ENCODE peak calls at places on chromosomes 13 and 19, in ten cellular contexts. One of them, this sample, is unnamed.

GRCh38 chr13:23456437-23456836 is 22.9 kb upstream of the SACS start:
- DNase-seq in heart right ventricle: no peak
- DNase-seq in HS-5: no peak
- DNase-seq in fibroblast of mammary gland: no peak
- DNase-seq in left kidney: no peak
- DNase-seq in mesenchymal stem cell: no peak
- DNase-seq in HEK293T: no peak
- DNase-seq in substantia nigra: no peak
- DNase-seq in stimulated activated naive B cell treated with anti-CD40 and anti-IgM and Interleukin-4, amounts not matched to agents 10 μg/mL and 1 μg/mL and 100 μg/mL, for 72 hours: no peak
- DNase-seq in heart left ventricle: no peak
- DNase-seq in this sample: no peak

GRCh38 chr13:28856284-28856683 is 36.1 kb downstream of the MTUS2 start:
- DNase-seq in HEK293T: no peak
- DNase-seq in stimulated activated naive B cell treated with anti-CD40 and anti-IgM and Interleukin-4, amounts not matched to agents 10 μg/mL and 1 μg/mL and 100 μg/mL, for 72 hours: no peak
- DNase-seq in mesenchymal stem cell: no peak
- DNase-seq in heart right ventricle: no peak
- DNase-seq in HS-5: no peak
- DNase-seq in substantia nigra: no peak
- DNase-seq in left kidney: no peak
- DNase-seq in fibroblast of mammary gland: no peak
- DNase-seq in heart left ventricle: no peak
- DNase-seq in this sample: no peak

GRCh38 chr13:106536244-106537034 is 977 bp upstream of the EFNB2 start:
- DNase-seq in HS-5: no peak
- DNase-seq in fibroblast of mammary gland: peak; percentile 83
- DNase-seq in heart right ventricle: peak; percentile 92
- DNase-seq in HEK293T: peak; percentile 57
- DNase-seq in stimulated activated naive B cell treated with anti-CD40 and anti-IgM and Interleukin-4, amounts not matched to agents 10 μg/mL and 1 μg/mL and 100 μg/mL, for 72 hours: peak; percentile 60
- DNase-seq in mesenchymal stem cell: peak; percentile 87
- DNase-seq in left kidney: peak; percentile 97
- DNase-seq in substantia nigra: peak; percentile 89
- DNase-seq in heart left ventricle: peak; percentile 90
- DNase-seq in this sample: peak; percentile 97

GRCh38 chr19:16232568-16232967 is 34.9 kb downstream of the AP1M1 start:
- DNase-seq in fibroblast of mammary gland: no peak
- DNase-seq in substantia nigra: no peak
- DNase-seq in left kidney: no peak
- DNase-seq in stimulated activated naive B cell treated with anti-CD40 and anti-IgM and Interleukin-4, amounts not matched to agents 10 μg/mL and 1 μg/mL and 100 μg/mL, for 72 hours: no peak
- DNase-seq in heart left ventricle: no peak
- DNase-seq in HEK293T: no peak
- DNase-seq in mesenchymal stem cell: no peak
- DNase-seq in HS-5: no peak
- DNase-seq in heart right ventricle: no peak
- DNase-seq in this sample: no peak

GRCh38 chr13:79533781-79534400 is 52.9 kb downstream of the NDFIP2 start:
- DNase-seq in stimulated activated naive B cell treated with anti-CD40 and anti-IgM and Interleukin-4, amounts not matched to agents 10 μg/mL and 1 μg/mL and 100 μg/mL, for 72 hours: no peak
- DNase-seq in heart left ventricle: no peak
- DNase-seq in substantia nigra: no peak
- DNase-seq in fibroblast of mammary gland: peak; percentile 8
- DNase-seq in left kidney: no peak
- DNase-seq in HS-5: no peak
- DNase-seq in heart right ventricle: no peak
- DNase-seq in mesenchymal stem cell: no peak
- DNase-seq in HEK293T: no peak
- DNase-seq in this sample: no peak

GRCh38 chr13:62387642-62388041 is 972.0 kb upstream of the PCDH20 start:
- DNase-seq in stimulated activated naive B cell treated with anti-CD40 and anti-IgM and Interleukin-4, amounts not matched to agents 10 μg/mL and 1 μg/mL and 100 μg/mL, for 72 hours: no peak
- DNase-seq in left kidney: peak; percentile 27
- DNase-seq in heart right ventricle: no peak
- DNase-seq in substantia nigra: no peak
- DNase-seq in mesenchymal stem cell: peak; percentile 6
- DNase-seq in HS-5: no peak
- DNase-seq in fibroblast of mammary gland: peak; percentile 8
- DNase-seq in heart left ventricle: no peak
- DNase-seq in HEK293T: peak; percentile 46
- DNase-seq in this sample: no peak

GRCh38 chr19:51186323-51186722 is 38.6 kb upstream of the CD33 start:
- DNase-seq in HEK293T: no peak
- DNase-seq in substantia nigra: no peak
- DNase-seq in fibroblast of mammary gland: no peak
- DNase-seq in heart left ventricle: no peak
- DNase-seq in HS-5: no peak
- DNase-seq in stimulated activated naive B cell treated with anti-CD40 and anti-IgM and Interleukin-4, amounts not matched to agents 10 μg/mL and 1 μg/mL and 100 μg/mL, for 72 hours: no peak
- DNase-seq in mesenchymal stem cell: no peak
- DNase-seq in heart right ventricle: no peak
- DNase-seq in left kidney: no peak
- DNase-seq in this sample: no peak

GRCh38 chr13:102868366-102868936 is 22.6 kb downstream of the ERCC5 start:
- DNase-seq in heart left ventricle: no peak
- DNase-seq in fibroblast of mammary gland: peak; percentile 70
- DNase-seq in mesenchymal stem cell: no peak
- DNase-seq in HEK293T: no peak
- DNase-seq in left kidney: no peak
- DNase-seq in substantia nigra: no peak
- DNase-seq in HS-5: no peak
- DNase-seq in heart right ventricle: no peak
- DNase-seq in stimulated activated naive B cell treated with anti-CD40 and anti-IgM and Interleukin-4, amounts not matched to agents 10 μg/mL and 1 μg/mL and 100 μg/mL, for 72 hours: no peak
- DNase-seq in this sample: no peak

GRCh38 chr13:22915442-22916082 is 265.2 kb upstream of the SGCG start:
- DNase-seq in stimulated activated naive B cell treated with anti-CD40 and anti-IgM and Interleukin-4, amounts not matched to agents 10 μg/mL and 1 μg/mL and 100 μg/mL, for 72 hours: no peak
- DNase-seq in heart right ventricle: no peak
- DNase-seq in substantia nigra: peak; percentile 44
- DNase-seq in fibroblast of mammary gland: peak; percentile 54
- DNase-seq in mesenchymal stem cell: peak; percentile 4
- DNase-seq in HEK293T: peak; percentile 35
- DNase-seq in heart left ventricle: no peak
- DNase-seq in left kidney: peak; percentile 91
- DNase-seq in HS-5: peak; percentile 1
- DNase-seq in this sample: peak; percentile 74

GRCh38 chr13:28574617-28575142 is 79.8 kb upstream of the FLT1 start:
- DNase-seq in HEK293T: no peak
- DNase-seq in heart left ventricle: peak; percentile 50
- DNase-seq in stimulated activated naive B cell treated with anti-CD40 and anti-IgM and Interleukin-4, amounts not matched to agents 10 μg/mL and 1 μg/mL and 100 μg/mL, for 72 hours: peak; percentile 32
- DNase-seq in heart right ventricle: peak; percentile 7
- DNase-seq in fibroblast of mammary gland: peak; percentile 100
- DNase-seq in HS-5: peak; percentile 81
- DNase-seq in left kidney: no peak
- DNase-seq in mesenchymal stem cell: peak; percentile 98
- DNase-seq in substantia nigra: no peak
- DNase-seq in this sample: no peak

GRCh38 chr13:105773887-105774538 is 761.4 kb downstream of the EFNB2 start:
- DNase-seq in stimulated activated naive B cell treated with anti-CD40 and anti-IgM and Interleukin-4, amounts not matched to agents 10 μg/mL and 1 μg/mL and 100 μg/mL, for 72 hours: no peak
- DNase-seq in mesenchymal stem cell: peak; percentile 94
- DNase-seq in heart right ventricle: no peak
- DNase-seq in heart left ventricle: no peak
- DNase-seq in left kidney: peak; percentile 4
- DNase-seq in fibroblast of mammary gland: peak; percentile 4
- DNase-seq in substantia nigra: no peak
- DNase-seq in HEK293T: no peak
- DNase-seq in HS-5: no peak
- DNase-seq in this sample: peak; percentile 35

GRCh38 chr13:24386816-24387708 is 77.7 kb downstream of the C1QTNF9 start:
- DNase-seq in heart right ventricle: no peak
- DNase-seq in HEK293T: no peak
- DNase-seq in fibroblast of mammary gland: no peak
- DNase-seq in substantia nigra: no peak
- DNase-seq in heart left ventricle: no peak
- DNase-seq in stimulated activated naive B cell treated with anti-CD40 and anti-IgM and Interleukin-4, amounts not matched to agents 10 μg/mL and 1 μg/mL and 100 μg/mL, for 72 hours: no peak
- DNase-seq in HS-5: no peak
- DNase-seq in left kidney: no peak
- DNase-seq in mesenchymal stem cell: no peak
- DNase-seq in this sample: no peak

GRCh38 chr13:18233783-18234299 is 947.8 kb downstream of the TUBA3C start:
- DNase-seq in left kidney: no peak
- DNase-seq in HEK293T: no peak
- DNase-seq in fibroblast of mammary gland: no peak
- DNase-seq in HS-5: no peak
- DNase-seq in heart left ventricle: no peak
- DNase-seq in heart right ventricle: no peak
- DNase-seq in mesenchymal stem cell: no peak
- DNase-seq in stimulated activated naive B cell treated with anti-CD40 and anti-IgM and Interleukin-4, amounts not matched to agents 10 μg/mL and 1 μg/mL and 100 μg/mL, for 72 hours: no peak
- DNase-seq in substantia nigra: no peak
- DNase-seq in this sample: no peak

GRCh38 chr13:42114912-42115311 is 66.5 kb downstream of the DGKH start:
- DNase-seq in stimulated activated naive B cell treated with anti-CD40 and anti-IgM and Interleukin-4, amounts not matched to agents 10 μg/mL and 1 μg/mL and 100 μg/mL, for 72 hours: no peak
- DNase-seq in HEK293T: no peak
- DNase-seq in fibroblast of mammary gland: no peak
- DNase-seq in heart left ventricle: no peak
- DNase-seq in mesenchymal stem cell: no peak
- DNase-seq in substantia nigra: no peak
- DNase-seq in left kidney: no peak
- DNase-seq in HS-5: no peak
- DNase-seq in heart right ventricle: no peak
- DNase-seq in this sample: no peak

GRCh38 chr13:42821437-42821836 is 40.1 kb downstream of the FAM216B start:
- DNase-seq in HS-5: no peak
- DNase-seq in substantia nigra: no peak
- DNase-seq in fibroblast of mammary gland: peak; percentile 97
- DNase-seq in left kidney: no peak
- DNase-seq in heart left ventricle: no peak
- DNase-seq in mesenchymal stem cell: peak; percentile 54
- DNase-seq in heart right ventricle: no peak
- DNase-seq in stimulated activated naive B cell treated with anti-CD40 and anti-IgM and Interleukin-4, amounts not matched to agents 10 μg/mL and 1 μg/mL and 100 μg/mL, for 72 hours: no peak
- DNase-seq in HEK293T: no peak
- DNase-seq in this sample: no peak

GRCh38 chr19:2405256-2405655 is 22.1 kb downstream of the TIMM13 start:
- DNase-seq in left kidney: peak; percentile 65
- DNase-seq in heart left ventricle: no peak
- DNase-seq in heart right ventricle: no peak
- DNase-seq in substantia nigra: no peak
- DNase-seq in mesenchymal stem cell: no peak
- DNase-seq in HEK293T: no peak
- DNase-seq in fibroblast of mammary gland: no peak
- DNase-seq in HS-5: no peak
- DNase-seq in stimulated activated naive B cell treated with anti-CD40 and anti-IgM and Interleukin-4, amounts not matched to agents 10 μg/mL and 1 μg/mL and 100 μg/mL, for 72 hours: no peak
- DNase-seq in this sample: no peak

GRCh38 chr19:719081-719512 is 10.4 kb downstream of the PALM start:
- DNase-seq in HEK293T: no peak
- DNase-seq in heart left ventricle: peak; percentile 61
- DNase-seq in substantia nigra: peak; percentile 63
- DNase-seq in left kidney: peak; percentile 77
- DNase-seq in heart right ventricle: no peak
- DNase-seq in HS-5: no peak
- DNase-seq in mesenchymal stem cell: no peak
- DNase-seq in fibroblast of mammary gland: peak; percentile 37
- DNase-seq in stimulated activated naive B cell treated with anti-CD40 and anti-IgM and Interleukin-4, amounts not matched to agents 10 μg/mL and 1 μg/mL and 100 μg/mL, for 72 hours: no peak
- DNase-seq in this sample: no peak

GRCh38 chr13:40336228-40337221 is 329.9 kb downstream of the FOXO1 start:
- DNase-seq in heart left ventricle: no peak
- DNase-seq in heart right ventricle: no peak
- DNase-seq in HEK293T: no peak
- DNase-seq in stimulated activated naive B cell treated with anti-CD40 and anti-IgM and Interleukin-4, amounts not matched to agents 10 μg/mL and 1 μg/mL and 100 μg/mL, for 72 hours: no peak
- DNase-seq in fibroblast of mammary gland: no peak
- DNase-seq in HS-5: no peak
- DNase-seq in mesenchymal stem cell: no peak
- DNase-seq in substantia nigra: no peak
- DNase-seq in left kidney: no peak
- DNase-seq in this sample: no peak

GRCh38 chr13:100566543-100566942 is 22.0 kb downstream of the GGACT start:
- DNase-seq in left kidney: no peak
- DNase-seq in fibroblast of mammary gland: peak; percentile 38
- DNase-seq in HS-5: no peak
- DNase-seq in HEK293T: no peak
- DNase-seq in substantia nigra: no peak
- DNase-seq in stimulated activated naive B cell treated with anti-CD40 and anti-IgM and Interleukin-4, amounts not matched to agents 10 μg/mL and 1 μg/mL and 100 μg/mL, for 72 hours: no peak
- DNase-seq in heart left ventricle: no peak
- DNase-seq in mesenchymal stem cell: no peak
- DNase-seq in heart right ventricle: no peak
- DNase-seq in this sample: no peak

GRCh38 chr13:33817843-33818661 is at the start of gene RFC3:
- DNase-seq in left kidney: peak; percentile 99
- DNase-seq in heart left ventricle: peak; percentile 95
- DNase-seq in fibroblast of mammary gland: peak; percentile 95
- DNase-seq in HS-5: peak; percentile 47
- DNase-seq in substantia nigra: peak; percentile 87
- DNase-seq in HEK293T: peak; percentile 87
- DNase-seq in heart right ventricle: peak; percentile 97
- DNase-seq in mesenchymal stem cell: peak; percentile 96
- DNase-seq in stimulated activated naive B cell treated with anti-CD40 and anti-IgM and Interleukin-4, amounts not matched to agents 10 μg/mL and 1 μg/mL and 100 μg/mL, for 72 hours: peak; percentile 90
- DNase-seq in this sample: peak; percentile 94

GRCh38 chr19:54439174-54439851 is 9.7 kb upstream of the LENG8 start:
- DNase-seq in HEK293T: peak; percentile 61
- DNase-seq in substantia nigra: peak; percentile 69
- DNase-seq in heart left ventricle: no peak
- DNase-seq in HS-5: no peak
- DNase-seq in stimulated activated naive B cell treated with anti-CD40 and anti-IgM and Interleukin-4, amounts not matched to agents 10 μg/mL and 1 μg/mL and 100 μg/mL, for 72 hours: no peak
- DNase-seq in left kidney: peak; percentile 69
- DNase-seq in heart right ventricle: no peak
- DNase-seq in mesenchymal stem cell: peak; percentile 62
- DNase-seq in fibroblast of mammary gland: no peak
- DNase-seq in this sample: no peak

GRCh38 chr13:112885782-112886268 is 83.2 kb upstream of the MCF2L start:
- DNase-seq in HS-5: peak; percentile 15
- DNase-seq in left kidney: peak; percentile 97
- DNase-seq in HEK293T: no peak
- DNase-seq in heart right ventricle: peak; percentile 75
- DNase-seq in fibroblast of mammary gland: peak; percentile 78
- DNase-seq in stimulated activated naive B cell treated with anti-CD40 and anti-IgM and Interleukin-4, amounts not matched to agents 10 μg/mL and 1 μg/mL and 100 μg/mL, for 72 hours: no peak
- DNase-seq in heart left ventricle: peak; percentile 87
- DNase-seq in mesenchymal stem cell: peak; percentile 88
- DNase-seq in substantia nigra: no peak
- DNase-seq in this sample: peak; percentile 42

GRCh38 chr13:113149711-113150544 is 8.5 kb upstream of the PROZ start:
- DNase-seq in heart left ventricle: no peak
- DNase-seq in fibroblast of mammary gland: no peak
- DNase-seq in HEK293T: no peak
- DNase-seq in left kidney: no peak
- DNase-seq in HS-5: no peak
- DNase-seq in mesenchymal stem cell: no peak
- DNase-seq in heart right ventricle: no peak
- DNase-seq in substantia nigra: no peak
- DNase-seq in stimulated activated naive B cell treated with anti-CD40 and anti-IgM and Interleukin-4, amounts not matched to agents 10 μg/mL and 1 μg/mL and 100 μg/mL, for 72 hours: no peak
- DNase-seq in this sample: no peak

GRCh38 chr19:29294343-29294811 is 81.4 kb upstream of the UQCRFS1 start:
- DNase-seq in left kidney: no peak
- DNase-seq in heart left ventricle: no peak
- DNase-seq in mesenchymal stem cell: no peak
- DNase-seq in heart right ventricle: no peak
- DNase-seq in substantia nigra: no peak
- DNase-seq in stimulated activated naive B cell treated with anti-CD40 and anti-IgM and Interleukin-4, amounts not matched to agents 10 μg/mL and 1 μg/mL and 100 μg/mL, for 72 hours: no peak
- DNase-seq in HEK293T: no peak
- DNase-seq in fibroblast of mammary gland: no peak
- DNase-seq in HS-5: no peak
- DNase-seq in this sample: no peak

GRCh38 chr19:36215276-36216171 is 618 bp downstream of the ZNF146 start:
- DNase-seq in heart right ventricle: no peak
- DNase-seq in left kidney: peak; percentile 77
- DNase-seq in mesenchymal stem cell: peak; percentile 70
- DNase-seq in heart left ventricle: no peak
- DNase-seq in HEK293T: no peak
- DNase-seq in stimulated activated naive B cell treated with anti-CD40 and anti-IgM and Interleukin-4, amounts not matched to agents 10 μg/mL and 1 μg/mL and 100 μg/mL, for 72 hours: no peak
- DNase-seq in substantia nigra: no peak
- DNase-seq in HS-5: no peak
- DNase-seq in fibroblast of mammary gland: peak; percentile 35
- DNase-seq in this sample: no peak

GRCh38 chr13:110486061-110486780 is 75.3 kb downstream of the RAB20 start:
- DNase-seq in mesenchymal stem cell: peak; percentile 57
- DNase-seq in left kidney: no peak
- DNase-seq in HS-5: no peak
- DNase-seq in HEK293T: no peak
- DNase-seq in heart left ventricle: no peak
- DNase-seq in heart right ventricle: no peak
- DNase-seq in stimulated activated naive B cell treated with anti-CD40 and anti-IgM and Interleukin-4, amounts not matched to agents 10 μg/mL and 1 μg/mL and 100 μg/mL, for 72 hours: no peak
- DNase-seq in fibroblast of mammary gland: no peak
- DNase-seq in substantia nigra: no peak
- DNase-seq in this sample: no peak

GRCh38 chr13:73657821-73658540 is 476.2 kb downstream of the KLF12 start:
- DNase-seq in heart right ventricle: peak; percentile 64
- DNase-seq in mesenchymal stem cell: no peak
- DNase-seq in stimulated activated naive B cell treated with anti-CD40 and anti-IgM and Interleukin-4, amounts not matched to agents 10 μg/mL and 1 μg/mL and 100 μg/mL, for 72 hours: no peak
- DNase-seq in fibroblast of mammary gland: peak; percentile 71
- DNase-seq in HEK293T: no peak
- DNase-seq in substantia nigra: peak; percentile 7
- DNase-seq in HS-5: no peak
- DNase-seq in heart left ventricle: peak; percentile 63
- DNase-seq in left kidney: peak; percentile 34
- DNase-seq in this sample: no peak

GRCh38 chr13:101751488-101751887 is 299.0 kb downstream of the ITGBL1 start:
- DNase-seq in heart right ventricle: no peak
- DNase-seq in HS-5: peak; percentile 38
- DNase-seq in left kidney: peak; percentile 79
- DNase-seq in substantia nigra: no peak
- DNase-seq in heart left ventricle: no peak
- DNase-seq in HEK293T: peak; percentile 3
- DNase-seq in mesenchymal stem cell: peak; percentile 85
- DNase-seq in stimulated activated naive B cell treated with anti-CD40 and anti-IgM and Interleukin-4, amounts not matched to agents 10 μg/mL and 1 μg/mL and 100 μg/mL, for 72 hours: no peak
- DNase-seq in fibroblast of mammary gland: peak; percentile 90
- DNase-seq in this sample: peak; percentile 15